ENCODE peak calls at places on chromosomes 11 and 22, in four cellular contexts. One of them, this sample, is unnamed.

GRCh38 chr22:23219787-23220484 is 39.6 kb downstream of the BCR start:
- DNase-seq in left ventricle myocardium inferior: no peak
- DNase-seq in aorta: peak
- DNase-seq in foreskin keratinocyte: no peak
- DNase-seq in this sample: no peak

GRCh38 chr11:72239296-72239848 is 4.6 kb downstream of the PHOX2A start:
- DNase-seq in left ventricle myocardium inferior: peak
- DNase-seq in aorta: peak
- DNase-seq in foreskin keratinocyte: no peak
- DNase-seq in this sample: no peak

GRCh38 chr11:74319139-74319538 is 7.7 kb upstream of the P4HA3 start:
- DNase-seq in left ventricle myocardium inferior: no peak
- DNase-seq in aorta: no peak
- DNase-seq in foreskin keratinocyte: peak
- DNase-seq in this sample: peak

GRCh38 chr11:23540101-23540561 is 679.9 kb upstream of the CCDC179 start:
- DNase-seq in left ventricle myocardium inferior: no peak
- DNase-seq in aorta: no peak
- DNase-seq in foreskin keratinocyte: peak
- DNase-seq in this sample: peak

GRCh38 chr11:115787302-115787701 is 283.1 kb upstream of the CADM1 start:
- DNase-seq in left ventricle myocardium inferior: no peak
- DNase-seq in aorta: no peak
- DNase-seq in foreskin keratinocyte: no peak
- DNase-seq in this sample: no peak

GRCh38 chr11:115670538-115671200 is 166.5 kb upstream of the CADM1 start:
- DNase-seq in left ventricle myocardium inferior: no peak
- DNase-seq in aorta: no peak
- DNase-seq in foreskin keratinocyte: no peak
- DNase-seq in this sample: no peak

GRCh38 chr11:71568707-71569349 is 3.5 kb downstream of the KRTAP5-10 start:
- DNase-seq in left ventricle myocardium inferior: no peak
- DNase-seq in aorta: no peak
- DNase-seq in foreskin keratinocyte: no peak
- DNase-seq in this sample: no peak

GRCh38 chr11:66081505-66081904 is 11.4 kb downstream of the PACS1 start:
- DNase-seq in left ventricle myocardium inferior: peak
- DNase-seq in aorta: peak
- DNase-seq in foreskin keratinocyte: peak
- DNase-seq in this sample: peak

GRCh38 chr11:75267171-75267970 is 26.8 kb downstream of the TPBGL start:
- DNase-seq in left ventricle myocardium inferior: no peak
- DNase-seq in aorta: peak
- DNase-seq in foreskin keratinocyte: no peak
- DNase-seq in this sample: no peak

GRCh38 chr11:117411736-117412135 is 84.1 kb downstream of the CEP164 start:
- DNase-seq in left ventricle myocardium inferior: no peak
- DNase-seq in aorta: no peak
- DNase-seq in foreskin keratinocyte: no peak
- DNase-seq in this sample: no peak

GRCh38 chr11:111148953-111149352 is 96.6 kb upstream of the POU2AF2 start:
- DNase-seq in left ventricle myocardium inferior: no peak
- DNase-seq in aorta: no peak
- DNase-seq in foreskin keratinocyte: no peak
- DNase-seq in this sample: no peak

GRCh38 chr11:114284021-114284420 is 12.2 kb upstream of the NNMT start:
- DNase-seq in left ventricle myocardium inferior: no peak
- DNase-seq in aorta: no peak
- DNase-seq in foreskin keratinocyte: no peak
- DNase-seq in this sample: no peak

GRCh38 chr11:31340903-31341572 is 28.5 kb downstream of the DCDC1 start:
- DNase-seq in left ventricle myocardium inferior: no peak
- DNase-seq in aorta: no peak
- DNase-seq in foreskin keratinocyte: no peak
- DNase-seq in this sample: no peak

GRCh38 chr22:23520875-23521441 is 59.1 kb downstream of the IGLL1 start:
- DNase-seq in left ventricle myocardium inferior: peak
- DNase-seq in aorta: no peak
- DNase-seq in foreskin keratinocyte: no peak
- DNase-seq in this sample: no peak

GRCh38 chr22:18034076-18034475 is 9.7 kb upstream of the MICAL3 start:
- DNase-seq in left ventricle myocardium inferior: no peak
- DNase-seq in aorta: no peak
- DNase-seq in foreskin keratinocyte: no peak
- DNase-seq in this sample: no peak

GRCh38 chr22:18029686-18030267 is 5.4 kb upstream of the MICAL3 start:
- DNase-seq in left ventricle myocardium inferior: no peak
- DNase-seq in aorta: no peak
- DNase-seq in foreskin keratinocyte: no peak
- DNase-seq in this sample: no peak

GRCh38 chr22:18032455-18033101 is 8.2 kb upstream of the MICAL3 start:
- DNase-seq in left ventricle myocardium inferior: no peak
- DNase-seq in aorta: no peak
- DNase-seq in foreskin keratinocyte: peak
- DNase-seq in this sample: peak

GRCh38 chr22:18033204-18033998 is 9.0 kb upstream of the MICAL3 start:
- DNase-seq in left ventricle myocardium inferior: no peak
- DNase-seq in aorta: no peak
- DNase-seq in foreskin keratinocyte: no peak
- DNase-seq in this sample: no peak

GRCh38 chr22:18031670-18032454 is 7.5 kb upstream of the MICAL3 start:
- DNase-seq in left ventricle myocardium inferior: peak
- DNase-seq in aorta: peak
- DNase-seq in foreskin keratinocyte: peak
- DNase-seq in this sample: peak
- H3K27ac ChIP-seq in left ventricle myocardium inferior: peak
- H3K27ac ChIP-seq in aorta: no peak
- H3K27ac ChIP-seq in foreskin keratinocyte: peak
- H3K27ac ChIP-seq in this sample: peak

GRCh38 chr11:73317803-73318202 is 9.7 kb downstream of the ARHGEF17 start:
- DNase-seq in left ventricle myocardium inferior: no peak
- DNase-seq in aorta: no peak
- DNase-seq in foreskin keratinocyte: no peak
- DNase-seq in this sample: no peak
- H3K27ac ChIP-seq in left ventricle myocardium inferior: peak
- H3K27ac ChIP-seq in aorta: peak
- H3K27ac ChIP-seq in foreskin keratinocyte: no peak
- H3K27ac ChIP-seq in this sample: no peak

GRCh38 chr11:120413480-120413879 is 77.3 kb downstream of the ARHGEF12 start:
- DNase-seq in left ventricle myocardium inferior: no peak
- DNase-seq in aorta: no peak
- DNase-seq in foreskin keratinocyte: peak
- DNase-seq in this sample: peak
- H3K27ac ChIP-seq in left ventricle myocardium inferior: no peak
- H3K27ac ChIP-seq in aorta: no peak
- H3K27ac ChIP-seq in foreskin keratinocyte: peak
- H3K27ac ChIP-seq in this sample: peak

GRCh38 chr22:38259370-38259769 is 13.4 kb downstream of the TMEM184B start:
- DNase-seq in left ventricle myocardium inferior: no peak
- DNase-seq in aorta: no peak
- DNase-seq in foreskin keratinocyte: no peak
- DNase-seq in this sample: no peak

GRCh38 chr22:38257650-38258246 is 15.1 kb downstream of the TMEM184B start:
- DNase-seq in left ventricle myocardium inferior: no peak
- DNase-seq in aorta: no peak
- DNase-seq in foreskin keratinocyte: no peak
- DNase-seq in this sample: no peak

GRCh38 chr22:38258895-38259294 is 13.9 kb downstream of the TMEM184B start:
- DNase-seq in left ventricle myocardium inferior: peak
- DNase-seq in aorta: no peak
- DNase-seq in foreskin keratinocyte: no peak
- DNase-seq in this sample: no peak

GRCh38 chr22:38255697-38256096 is 17.1 kb downstream of the TMEM184B start:
- DNase-seq in left ventricle myocardium inferior: no peak
- DNase-seq in aorta: no peak
- DNase-seq in foreskin keratinocyte: no peak
- DNase-seq in this sample: no peak

GRCh38 chr22:38257170-38257569 is 15.6 kb downstream of the TMEM184B start:
- DNase-seq in left ventricle myocardium inferior: no peak
- DNase-seq in aorta: no peak
- DNase-seq in foreskin keratinocyte: no peak
- DNase-seq in this sample: no peak
- H3K27ac ChIP-seq in left ventricle myocardium inferior: peak
- H3K27ac ChIP-seq in aorta: peak
- H3K27ac ChIP-seq in foreskin keratinocyte: no peak
- H3K27ac ChIP-seq in this sample: no peak

GRCh38 chr11:11280826-11281225 is 72.2 kb downstream of the CSNK2A3 start:
- DNase-seq in left ventricle myocardium inferior: no peak
- DNase-seq in aorta: no peak
- DNase-seq in foreskin keratinocyte: no peak
- DNase-seq in this sample: no peak

GRCh38 chr11:11281626-11282025 is 71.4 kb downstream of the CSNK2A3 start:
- DNase-seq in left ventricle myocardium inferior: no peak
- DNase-seq in aorta: no peak
- DNase-seq in foreskin keratinocyte: no peak
- DNase-seq in this sample: no peak

GRCh38 chr11:11284481-11284880 is 68.6 kb downstream of the CSNK2A3 start:
- DNase-seq in left ventricle myocardium inferior: no peak
- DNase-seq in aorta: no peak
- DNase-seq in foreskin keratinocyte: no peak
- DNase-seq in this sample: no peak

DNA sequence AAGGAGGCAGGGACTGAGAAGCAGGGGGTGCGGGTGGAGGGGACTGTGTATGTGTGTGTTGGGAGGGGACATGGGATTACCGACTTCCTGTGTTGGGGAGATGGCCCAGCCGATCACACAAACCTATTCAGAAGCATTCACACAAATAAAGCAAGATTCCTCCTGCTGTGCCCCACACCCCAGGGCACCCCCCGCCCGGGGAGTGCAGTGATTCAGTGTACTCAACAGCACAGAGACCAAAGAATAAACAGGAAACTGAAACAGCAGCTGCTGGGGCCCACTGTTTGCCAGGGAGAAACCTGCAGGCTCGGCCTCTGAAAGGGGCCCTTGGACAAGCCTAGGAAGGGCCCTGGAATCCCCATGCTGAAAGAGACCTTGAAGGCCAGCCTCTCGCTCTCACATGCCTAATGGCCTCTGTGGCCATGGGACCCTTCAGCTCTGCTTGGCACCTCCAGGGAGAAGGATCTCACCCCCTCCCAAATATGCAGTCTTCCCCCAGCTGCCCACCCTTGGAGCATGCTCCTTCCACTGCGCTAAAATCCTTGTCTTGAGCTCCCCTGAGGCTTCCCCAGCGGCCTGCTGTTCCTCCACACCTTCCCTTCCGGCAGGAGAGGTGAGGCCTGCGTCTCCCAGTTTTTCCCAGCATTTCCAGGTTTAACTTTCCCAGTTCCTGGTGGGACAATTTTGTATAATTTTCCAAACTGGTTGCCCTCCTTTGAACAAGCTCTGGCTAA is 72.9 kb downstream of the CSNK2A3 start:
- DNase-seq in left ventricle myocardium inferior: no peak
- DNase-seq in aorta: no peak
- DNase-seq in foreskin keratinocyte: no peak
- DNase-seq in this sample: no peak
- H3K27ac ChIP-seq in left ventricle myocardium inferior: peak
- H3K27ac ChIP-seq in aorta: no peak
- H3K27ac ChIP-seq in foreskin keratinocyte: no peak
- H3K27ac ChIP-seq in this sample: no peak

GRCh38 chr11:35066029-35066428 is 72.9 kb upstream of the CD44 start:
- DNase-seq in left ventricle myocardium inferior: no peak
- DNase-seq in aorta: no peak
- DNase-seq in foreskin keratinocyte: no peak
- DNase-seq in this sample: no peak

GRCh38 chr11:35065566-35065965 is 73.4 kb upstream of the CD44 start:
- DNase-seq in left ventricle myocardium inferior: no peak
- DNase-seq in aorta: no peak
- DNase-seq in foreskin keratinocyte: no peak
- DNase-seq in this sample: no peak

GRCh38 chr11:35061516-35062440 is 77.2 kb upstream of the CD44 start:
- DNase-seq in left ventricle myocardium inferior: no peak
- DNase-seq in aorta: no peak
- DNase-seq in foreskin keratinocyte: no peak
- DNase-seq in this sample: no peak

GRCh38 chr11:35063453-35063852 is 75.5 kb upstream of the CD44 start:
- DNase-seq in left ventricle myocardium inferior: no peak
- DNase-seq in aorta: no peak
- DNase-seq in foreskin keratinocyte: no peak
- DNase-seq in this sample: no peak

DNA sequence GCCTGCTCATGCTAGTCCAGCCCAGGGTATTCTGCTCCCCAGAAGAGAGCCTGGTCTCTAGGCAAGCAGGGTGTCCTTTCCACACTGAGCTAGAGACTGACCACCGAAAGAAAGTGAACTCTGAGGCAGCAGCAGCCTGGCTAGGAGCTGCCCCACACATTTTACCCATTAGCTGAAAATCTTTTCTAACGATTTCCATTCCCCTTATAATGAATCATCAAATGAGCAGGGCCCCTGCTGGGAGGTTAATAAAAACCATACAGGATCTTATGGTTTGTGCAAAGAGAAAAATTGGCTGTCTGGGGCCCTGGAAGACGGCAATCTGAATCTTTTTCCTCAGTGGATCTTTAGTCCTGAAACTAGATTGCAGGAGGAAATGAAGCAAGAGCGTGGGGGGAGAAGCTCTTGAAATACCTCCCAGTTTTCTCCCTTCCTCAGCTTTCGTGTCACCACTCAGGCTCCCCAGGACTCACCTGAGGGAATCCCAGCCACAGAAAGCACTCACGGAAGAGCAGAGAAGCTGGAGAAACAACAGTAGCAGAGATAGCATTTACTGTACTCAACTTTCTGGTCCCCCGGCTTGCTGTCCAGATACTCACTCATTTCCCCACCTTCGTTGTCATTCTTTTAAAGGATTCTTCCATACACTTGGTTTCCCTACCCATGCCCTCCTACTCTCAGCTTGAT is 74.7 kb upstream of the CD44 start:
- DNase-seq in left ventricle myocardium inferior: no peak
- DNase-seq in aorta: no peak
- DNase-seq in foreskin keratinocyte: no peak
- DNase-seq in this sample: no peak
- H3K27ac ChIP-seq in left ventricle myocardium inferior: no peak
- H3K27ac ChIP-seq in aorta: no peak
- H3K27ac ChIP-seq in foreskin keratinocyte: no peak
- H3K27ac ChIP-seq in this sample: no peak

This sample was measured in epithelial cell of prostate.